ENCODE peak calls at places on chromosomes 4 and X, in eight cellular contexts. M is heart left ventricle, B is ovary, L is A549, R is HCT116, Y is breast epithelium, K is transverse colon, Z is right lobe of liver. P is an unnamed sample.

GRCh38 chr4:102787096-102787867 is 26.5 kb upstream of the MANBA start:
- DNase-seq in M (no peak), B (no peak), L (peak; percentile 16), R (peak; percentile 19), Y (no peak), K (no peak), Z (no peak), P (no peak)

GRCh38 chr4:142168181-142168580 is 531.8 kb downstream of the IL15 start:
- DNase-seq in M (no peak), B (no peak), L (no peak), R (no peak), Y (no peak), K (no peak), Z (no peak), P (no peak)

GRCh38 chr4:145248502-145248901 is 68.1 kb upstream of the OTUD4 start:
- DNase-seq in M (no peak), B (no peak), L (no peak), R (no peak), Y (no peak), K (no peak), Z (no peak), P (no peak)

GRCh38 chr4:123588631-123589223 is 192.1 kb downstream of the SPRY1 start:
- DNase-seq in M (peak; percentile 27), B (no peak), L (peak; percentile 44), R (no peak), Y (no peak), K (peak; percentile 18), Z (no peak), P (no peak)

GRCh38 chr4:102780476-102781144 is 19.8 kb upstream of the MANBA start:
- DNase-seq in M (no peak), B (no peak), L (peak; percentile 32), R (no peak), Y (no peak), K (no peak), Z (no peak), P (no peak)

GRCh38 chr4:95250544-95251137 is 298.1 kb downstream of the UNC5C start:
- DNase-seq in M (no peak), B (no peak), L (no peak), R (no peak), Y (no peak), K (no peak), Z (no peak), P (no peak)

GRCh38 chrX:16834811-16835210 is 35.4 kb downstream of the RBBP7 start:
- DNase-seq in M (no peak), B (no peak), L (no peak), R (no peak), Y (no peak), K (no peak), Z (no peak), P (no peak)

GRCh38 chr4:39228377-39228776 is 46.0 kb downstream of the WDR19 start:
- DNase-seq in M (no peak), B (no peak), L (no peak), R (no peak), Y (no peak), K (no peak), Z (peak; percentile 51), P (no peak)

GRCh38 chr4:94517492-94517891 is 65.8 kb downstream of the PDLIM5 start:
- DNase-seq in M (no peak), B (no peak), L (no peak), R (no peak), Y (no peak), K (no peak), Z (no peak), P (no peak)

GRCh38 chr4:80730158-80730557 is 300.4 kb upstream of the BMP3 start:
- DNase-seq in M (no peak), B (no peak), L (no peak), R (no peak), Y (no peak), K (no peak), Z (no peak), P (no peak)

GRCh38 chr4:36088542-36088941 is 155.8 kb downstream of the ARAP2 start:
- DNase-seq in M (no peak), B (no peak), L (peak; percentile 1), R (no peak), Y (no peak), K (no peak), Z (no peak), P (no peak)

GRCh38 chr4:153156263-153156662 is 48.0 kb upstream of the TRIM2 start:
- DNase-seq in M (no peak), B (no peak), L (no peak), R (no peak), Y (no peak), K (no peak), Z (no peak), P (no peak)

GRCh38 chr4:121154103-121154515 is 10.0 kb downstream of the TNIP3 start:
- DNase-seq in M (no peak), B (no peak), L (no peak), R (no peak), Y (no peak), K (no peak), Z (no peak), P (no peak)

GRCh38 chr4:114601304-114602052 is 2.9 kb downstream of the UGT8 start:
- DNase-seq in M (no peak), B (no peak), L (no peak), R (no peak), Y (no peak), K (no peak), Z (no peak), P (peak; percentile 34)

GRCh38 chr4:1976416-1977352 is 32.1 kb downstream of the NELFA start:
- DNase-seq in M (no peak), B (no peak), L (no peak), R (no peak), Y (no peak), K (no peak), Z (no peak), P (no peak)

GRCh38 chrX:97021680-97022079 is 138.0 kb downstream of the RPA4 start:
- DNase-seq in M (no peak), B (no peak), L (no peak), R (no peak), Y (no peak), K (no peak), Z (no peak), P (no peak)

GRCh38 chr4:159593651-159594050 is 490.8 kb downstream of the RAPGEF2 start:
- DNase-seq in M (no peak), B (no peak), L (no peak), R (no peak), Y (no peak), K (no peak), Z (no peak), P (no peak)

GRCh38 chrX:63561425-63561824 is 210.3 kb upstream of the SPIN4 start:
- DNase-seq in M (no peak), B (no peak), L (no peak), R (no peak), Y (no peak), K (no peak), Z (no peak), P (no peak)

GRCh38 chr4:76457885-76458284 is 22.9 kb downstream of the SHROOM3 start:
- DNase-seq in M (no peak), B (no peak), L (no peak), R (peak; percentile 27), Y (no peak), K (no peak), Z (no peak), P (no peak)

GRCh38 chrX:386768-387575 is at the start of gene PPP2R3B:
- DNase-seq in M (peak; percentile 99), B (peak; percentile 99), L (peak; percentile 99), R (peak; percentile 91), Y (peak; percentile 99), K (peak; percentile 99), Z (peak; percentile 100), P (peak; percentile 99)

GRCh38 chr4:103375278-103375677 is 177.1 kb upstream of the CENPE start:
- DNase-seq in M (no peak), B (no peak), L (no peak), R (peak; percentile 24), Y (no peak), K (no peak), Z (no peak), P (no peak)

GRCh38 chr4:3431446-3431993 is 10.2 kb upstream of the HGFAC start:
- DNase-seq in M (no peak), B (no peak), L (no peak), R (no peak), Y (no peak), K (no peak), Z (no peak), P (no peak)

DNA sequence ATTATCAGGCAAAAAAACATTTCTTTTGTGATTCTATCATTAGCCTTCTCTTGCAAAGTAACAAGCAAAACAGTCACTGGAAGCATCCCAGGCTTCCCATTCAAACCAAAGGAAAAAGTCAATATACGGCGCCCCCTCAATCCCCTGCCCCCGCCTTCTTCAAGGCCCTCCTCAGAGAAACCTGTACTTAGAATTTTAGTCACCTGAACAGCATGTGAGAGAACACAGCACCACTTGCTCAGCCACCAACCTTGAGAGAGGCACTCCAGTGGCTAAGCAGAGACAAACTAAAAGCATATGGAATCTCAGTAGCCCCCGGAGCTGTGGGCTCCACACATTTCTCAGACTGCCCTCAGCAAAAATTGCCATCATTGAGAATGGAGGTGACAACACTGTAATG is 25.2 kb downstream of the LEF1 start:
- DNase-seq in M (no peak), B (no peak), L (no peak), R (no peak), Y (no peak), K (no peak), Z (no peak), P (no peak)
- H3K4me1 ChIP-seq in M (no peaks in the 10 kb centered on the region), B (no peaks in the 10 kb centered on the region), L (no peaks in the 10 kb centered on the region), R (no peaks in the 10 kb centered on the region), Y (no peaks in the 10 kb centered on the region), K (no peaks in the 10 kb centered on the region), Z (no peaks in the 10 kb centered on the region), P (no peaks in the 10 kb centered on the region)

GRCh38 chrX:1468250-1468772 is 15.6 kb upstream of the ASMTL start:
- DNase-seq in M (peak; percentile 4), B (no peak), L (peak; percentile 52), R (no peak), Y (no peak), K (peak; percentile 71), Z (peak; percentile 41), P (peak; percentile 87)
- TF ChIP-seq POLR2A in M (no peak), B (no peak), L (no peak), R (no peak), Y (no peak), K (no peak), Z (no peak), P (no peak)

GRCh38 chr4:7771056-7771455 is 168.6 kb downstream of the AFAP1 start:
- DNase-seq in M (no peak), B (no peak), L (no peak), R (no peak), Y (no peak), K (no peak), Z (no peak), P (no peak)
- H3K4me1 ChIP-seq in M (no peaks in the 10 kb centered on the region), B (peaks cover 3% of the 10 kb centered on the region), L (no peaks in the 10 kb centered on the region), R (no peaks in the 10 kb centered on the region), Y (no peaks in the 10 kb centered on the region), K (peaks cover 10% of the 10 kb centered on the region), Z (no peaks in the 10 kb centered on the region), P (no peaks in the 10 kb centered on the region)

DNA sequence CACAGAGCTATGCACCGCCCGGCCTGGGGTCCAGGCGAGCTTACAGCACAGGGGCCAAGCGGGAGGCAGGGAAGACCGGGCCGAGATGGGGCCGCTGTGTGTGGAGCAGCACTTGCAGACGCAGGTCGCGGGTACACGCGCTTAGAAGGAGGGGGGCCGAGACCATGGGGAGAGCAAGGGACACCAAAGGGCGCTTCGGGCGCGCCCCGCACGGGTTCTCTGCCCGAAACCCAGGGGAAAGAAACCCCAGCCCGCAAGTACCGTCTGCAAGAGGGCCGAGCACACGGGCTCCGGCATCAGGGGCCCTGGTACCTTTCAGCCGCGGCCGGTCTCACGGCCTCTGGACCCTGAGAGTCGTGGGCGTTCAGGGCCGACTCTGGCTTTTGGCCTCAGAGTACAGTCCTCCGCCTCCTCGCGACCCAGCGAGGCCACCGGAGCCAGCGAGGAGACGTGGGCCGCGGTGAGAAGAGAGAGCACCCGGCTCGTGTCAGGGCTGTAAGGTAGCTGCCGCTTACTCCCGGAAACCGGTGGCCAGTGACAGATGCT is 337 bp downstream of the EOLA2 start:
- DNase-seq in M (no peak), B (peak; percentile 41), L (peak; percentile 4), R (no peak), Y (no peak), K (peak; percentile 19), Z (peak; percentile 44), P (peak; percentile 17)
- TF ChIP-seq POLR2A in M (no peak), B (no peak), L (no peak), R (no peak), Y (no peak), K (peak; percentile 67), Z (peak; percentile 65), P (no peak)